ENCODE peak calls at places on chromosome 6, in six cellular contexts. One of them, this sample, is unnamed.

GRCh38 chr6:96520851-96521115 is 823 bp upstream of the UFL1 start:
- DNase-seq in cardiac fibroblast: peak
- DNase-seq in PC-3: no peak
- DNase-seq in stomach: no peak
- DNase-seq in A549: no peak
- DNase-seq in foreskin fibroblast: no peak
- DNase-seq in this sample: no peak

GRCh38 chr6:31815025-31815838 is at the start of the genes HSPA1A and HSPA1L:
- DNase-seq in PC-3: peak
- DNase-seq in A549: peak
- DNase-seq in foreskin fibroblast: peak
- DNase-seq in stomach: peak
- DNase-seq in cardiac fibroblast: peak
- DNase-seq in this sample: peak

GRCh38 chr6:125197795-125198269 is 44.3 kb downstream of the TPD52L1 start:
- DNase-seq in cardiac fibroblast: peak
- DNase-seq in stomach: peak
- DNase-seq in A549: peak
- DNase-seq in PC-3: peak
- DNase-seq in foreskin fibroblast: peak
- DNase-seq in this sample: peak

GRCh38 chr6:161459008-161459407 is 185.1 kb upstream of the AGPAT4 start:
- DNase-seq in stomach: no peak
- DNase-seq in A549: no peak
- DNase-seq in PC-3: no peak
- DNase-seq in cardiac fibroblast: no peak
- DNase-seq in foreskin fibroblast: no peak
- DNase-seq in this sample: no peak

GRCh38 chr6:30719356-30719755 is 796 bp upstream of the TUBB start:
- DNase-seq in cardiac fibroblast: no peak
- DNase-seq in PC-3: no peak
- DNase-seq in stomach: no peak
- DNase-seq in A549: no peak
- DNase-seq in foreskin fibroblast: no peak
- DNase-seq in this sample: no peak

GRCh38 chr6:23175391-23175790 is 606.0 kb downstream of the HDGFL1 start:
- DNase-seq in PC-3: no peak
- DNase-seq in foreskin fibroblast: peak
- DNase-seq in stomach: no peak
- DNase-seq in A549: no peak
- DNase-seq in cardiac fibroblast: peak
- DNase-seq in this sample: peak

GRCh38 chr6:49646130-49646824 is 9.6 kb upstream of the RHAG start:
- DNase-seq in stomach: no peak
- DNase-seq in A549: no peak
- DNase-seq in PC-3: no peak
- DNase-seq in cardiac fibroblast: no peak
- DNase-seq in foreskin fibroblast: no peak
- DNase-seq in this sample: no peak

GRCh38 chr6:44470106-44470446 is 82.6 kb downstream of the CDC5L start:
- DNase-seq in stomach: peak
- DNase-seq in PC-3: no peak
- DNase-seq in cardiac fibroblast: no peak
- DNase-seq in A549: no peak
- DNase-seq in foreskin fibroblast: no peak
- DNase-seq in this sample: no peak

GRCh38 chr6:134903448-134903847 is 46.5 kb downstream of the ALDH8A1 start:
- DNase-seq in PC-3: no peak
- DNase-seq in A549: no peak
- DNase-seq in stomach: no peak
- DNase-seq in foreskin fibroblast: peak
- DNase-seq in cardiac fibroblast: no peak
- DNase-seq in this sample: no peak

GRCh38 chr6:128410584-128410983 is 109.8 kb downstream of the PTPRK start:
- DNase-seq in PC-3: peak
- DNase-seq in foreskin fibroblast: no peak
- DNase-seq in A549: no peak
- DNase-seq in cardiac fibroblast: peak
- DNase-seq in stomach: no peak
- DNase-seq in this sample: no peak

GRCh38 chr6:55913213-55914195 is 38.1 kb upstream of the BMP5 start:
- DNase-seq in PC-3: peak
- DNase-seq in stomach: no peak
- DNase-seq in A549: no peak
- DNase-seq in cardiac fibroblast: peak
- DNase-seq in foreskin fibroblast: peak
- DNase-seq in this sample: peak

GRCh38 chr6:3389390-3390167 is 67.3 kb downstream of the SLC22A23 start:
- DNase-seq in stomach: no peak
- DNase-seq in PC-3: no peak
- DNase-seq in A549: no peak
- DNase-seq in cardiac fibroblast: peak
- DNase-seq in foreskin fibroblast: peak
- DNase-seq in this sample: peak

GRCh38 chr6:35505985-35506384 is 6.7 kb downstream of the TULP1 start:
- DNase-seq in cardiac fibroblast: no peak
- DNase-seq in foreskin fibroblast: no peak
- DNase-seq in A549: no peak
- DNase-seq in stomach: no peak
- DNase-seq in PC-3: no peak
- DNase-seq in this sample: no peak

GRCh38 chr6:41442800-41443501 is 103.2 kb upstream of the FOXP4 start:
- DNase-seq in cardiac fibroblast: no peak
- DNase-seq in A549: no peak
- DNase-seq in foreskin fibroblast: peak
- DNase-seq in stomach: peak
- DNase-seq in PC-3: no peak
- DNase-seq in this sample: no peak

GRCh38 chr6:111711476-111711875 is 105.8 kb upstream of the TRAF3IP2 start:
- DNase-seq in stomach: peak
- DNase-seq in PC-3: no peak
- DNase-seq in cardiac fibroblast: no peak
- DNase-seq in foreskin fibroblast: peak
- DNase-seq in A549: no peak
- DNase-seq in this sample: no peak

GRCh38 chr6:45965787-45966186 is 49.9 kb downstream of the CLIC5 start:
- DNase-seq in cardiac fibroblast: peak
- DNase-seq in stomach: no peak
- DNase-seq in PC-3: peak
- DNase-seq in A549: no peak
- DNase-seq in foreskin fibroblast: peak
- DNase-seq in this sample: peak

GRCh38 chr6:157240059-157240959 is 83.0 kb downstream of the TMEM242 start:
- DNase-seq in stomach: no peak
- DNase-seq in foreskin fibroblast: peak
- DNase-seq in PC-3: peak
- DNase-seq in cardiac fibroblast: peak
- DNase-seq in A549: no peak
- DNase-seq in this sample: peak

GRCh38 chr6:499617-500016 is 108.1 kb downstream of the IRF4 start:
- DNase-seq in foreskin fibroblast: no peak
- DNase-seq in A549: no peak
- DNase-seq in cardiac fibroblast: no peak
- DNase-seq in PC-3: no peak
- DNase-seq in stomach: no peak
- DNase-seq in this sample: no peak

GRCh38 chr6:166949533-166950442 is 6.6 kb downstream of the RNASET2 start:
- DNase-seq in A549: no peak
- DNase-seq in stomach: peak
- DNase-seq in foreskin fibroblast: peak
- DNase-seq in PC-3: peak
- DNase-seq in cardiac fibroblast: no peak
- DNase-seq in this sample: no peak

GRCh38 chr6:119568580-119568979 is 219.0 kb upstream of the MAN1A1 start:
- DNase-seq in PC-3: no peak
- DNase-seq in cardiac fibroblast: no peak
- DNase-seq in A549: no peak
- DNase-seq in stomach: no peak
- DNase-seq in foreskin fibroblast: no peak
- DNase-seq in this sample: no peak

GRCh38 chr6:12679291-12679690 is 37.3 kb upstream of the PHACTR1 start:
- DNase-seq in A549: no peak
- DNase-seq in foreskin fibroblast: no peak
- DNase-seq in cardiac fibroblast: no peak
- DNase-seq in stomach: no peak
- DNase-seq in PC-3: no peak
- DNase-seq in this sample: no peak

GRCh38 chr6:27726620-27727023 is 185.6 kb downstream of the OR2B2 start:
- DNase-seq in foreskin fibroblast: no peak
- DNase-seq in PC-3: peak
- DNase-seq in stomach: no peak
- DNase-seq in cardiac fibroblast: peak
- DNase-seq in A549: peak
- DNase-seq in this sample: peak

GRCh38 chr6:47852727-47853126 is 70.9 kb downstream of the OPN5 start:
- DNase-seq in cardiac fibroblast: no peak
- DNase-seq in foreskin fibroblast: peak
- DNase-seq in stomach: no peak
- DNase-seq in A549: no peak
- DNase-seq in PC-3: peak
- DNase-seq in this sample: peak

GRCh38 chr6:100657678-100658330 is 193.1 kb upstream of the SIM1 start:
- DNase-seq in A549: no peak
- DNase-seq in cardiac fibroblast: peak
- DNase-seq in stomach: no peak
- DNase-seq in PC-3: peak
- DNase-seq in foreskin fibroblast: peak
- DNase-seq in this sample: peak
- TF ChIP-seq CTCF in A549: peak
- TF ChIP-seq CTCF in cardiac fibroblast: peak
- TF ChIP-seq CTCF in stomach: peak
- TF ChIP-seq CTCF in PC-3: peak
- TF ChIP-seq CTCF in foreskin fibroblast: peak
- TF ChIP-seq CTCF in this sample: peak

GRCh38 chr6:4958624-4959023 is 45.2 kb downstream of the RPP40 start:
- DNase-seq in PC-3: no peak
- DNase-seq in foreskin fibroblast: no peak
- DNase-seq in stomach: no peak
- DNase-seq in cardiac fibroblast: no peak
- DNase-seq in A549: no peak
- DNase-seq in this sample: no peak

GRCh38 chr6:4953440-4953839 is 50.4 kb downstream of the RPP40 start:
- DNase-seq in foreskin fibroblast: no peak
- DNase-seq in PC-3: no peak
- DNase-seq in stomach: no peak
- DNase-seq in A549: no peak
- DNase-seq in cardiac fibroblast: no peak
- DNase-seq in this sample: no peak

GRCh38 chr6:4961322-4962168 is 42.3 kb downstream of the RPP40 start:
- DNase-seq in foreskin fibroblast: peak
- DNase-seq in cardiac fibroblast: peak
- DNase-seq in stomach: no peak
- DNase-seq in PC-3: peak
- DNase-seq in A549: no peak
- DNase-seq in this sample: no peak

GRCh38 chr6:4956625-4957024 is 47.2 kb downstream of the RPP40 start:
- DNase-seq in PC-3: no peak
- DNase-seq in stomach: no peak
- DNase-seq in A549: no peak
- DNase-seq in foreskin fibroblast: no peak
- DNase-seq in cardiac fibroblast: no peak
- DNase-seq in this sample: no peak

DNA sequence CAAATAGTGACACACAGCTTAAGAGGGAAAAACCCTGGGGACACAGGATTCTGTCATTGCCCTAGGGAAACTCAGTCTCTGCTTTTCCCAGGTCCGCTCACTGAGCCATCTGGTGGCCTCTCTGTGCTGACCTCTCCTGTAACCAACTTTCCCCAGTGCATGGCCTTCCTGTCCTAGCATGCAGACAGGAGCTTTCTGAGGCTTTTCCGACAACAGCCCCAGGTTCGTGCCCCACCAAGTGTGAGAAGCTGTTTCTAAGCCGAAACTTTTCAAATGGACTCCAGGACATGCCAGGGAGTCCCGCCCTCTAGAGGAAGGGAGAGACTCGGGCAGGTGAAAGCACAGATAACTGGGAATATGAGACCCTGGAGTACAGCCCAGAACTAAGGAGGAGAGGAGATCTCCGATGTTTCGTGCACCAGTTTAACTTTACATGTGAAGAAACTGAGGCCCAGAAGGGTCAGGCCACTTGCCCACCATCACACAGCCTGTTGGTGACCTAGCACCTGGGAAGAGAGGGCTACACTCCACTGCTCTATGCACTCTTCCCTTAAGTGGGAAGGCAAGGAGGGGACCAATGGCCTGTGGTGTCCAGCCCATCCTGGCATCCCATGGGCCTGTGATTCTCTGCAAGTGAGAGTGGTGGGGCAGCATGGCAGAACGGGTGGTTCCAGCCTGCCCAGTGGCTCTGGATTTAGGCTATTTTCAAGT is 46.2 kb downstream of the RPP40 start:
- DNase-seq in cardiac fibroblast: peak
- DNase-seq in A549: no peak
- DNase-seq in stomach: no peak
- DNase-seq in PC-3: peak
- DNase-seq in foreskin fibroblast: peak
- DNase-seq in this sample: peak
- TF ChIP-seq CTCF in cardiac fibroblast: peak
- TF ChIP-seq CTCF in A549: peak
- TF ChIP-seq CTCF in stomach: no peak
- TF ChIP-seq CTCF in PC-3: peak
- TF ChIP-seq CTCF in foreskin fibroblast: peak
- TF ChIP-seq CTCF in this sample: peak

GRCh38 chr6:32983493-32983848 is 15.1 kb downstream of the BRD2 start:
- DNase-seq in PC-3: no peak
- DNase-seq in cardiac fibroblast: no peak
- DNase-seq in A549: no peak
- DNase-seq in stomach: no peak
- DNase-seq in foreskin fibroblast: no peak
- DNase-seq in this sample: no peak
- TF ChIP-seq CTCF in PC-3: no peak
- TF ChIP-seq CTCF in cardiac fibroblast: no peak
- TF ChIP-seq CTCF in A549: no peak
- TF ChIP-seq CTCF in stomach: no peak
- TF ChIP-seq CTCF in foreskin fibroblast: no peak
- TF ChIP-seq CTCF in this sample: no peak

DNA sequence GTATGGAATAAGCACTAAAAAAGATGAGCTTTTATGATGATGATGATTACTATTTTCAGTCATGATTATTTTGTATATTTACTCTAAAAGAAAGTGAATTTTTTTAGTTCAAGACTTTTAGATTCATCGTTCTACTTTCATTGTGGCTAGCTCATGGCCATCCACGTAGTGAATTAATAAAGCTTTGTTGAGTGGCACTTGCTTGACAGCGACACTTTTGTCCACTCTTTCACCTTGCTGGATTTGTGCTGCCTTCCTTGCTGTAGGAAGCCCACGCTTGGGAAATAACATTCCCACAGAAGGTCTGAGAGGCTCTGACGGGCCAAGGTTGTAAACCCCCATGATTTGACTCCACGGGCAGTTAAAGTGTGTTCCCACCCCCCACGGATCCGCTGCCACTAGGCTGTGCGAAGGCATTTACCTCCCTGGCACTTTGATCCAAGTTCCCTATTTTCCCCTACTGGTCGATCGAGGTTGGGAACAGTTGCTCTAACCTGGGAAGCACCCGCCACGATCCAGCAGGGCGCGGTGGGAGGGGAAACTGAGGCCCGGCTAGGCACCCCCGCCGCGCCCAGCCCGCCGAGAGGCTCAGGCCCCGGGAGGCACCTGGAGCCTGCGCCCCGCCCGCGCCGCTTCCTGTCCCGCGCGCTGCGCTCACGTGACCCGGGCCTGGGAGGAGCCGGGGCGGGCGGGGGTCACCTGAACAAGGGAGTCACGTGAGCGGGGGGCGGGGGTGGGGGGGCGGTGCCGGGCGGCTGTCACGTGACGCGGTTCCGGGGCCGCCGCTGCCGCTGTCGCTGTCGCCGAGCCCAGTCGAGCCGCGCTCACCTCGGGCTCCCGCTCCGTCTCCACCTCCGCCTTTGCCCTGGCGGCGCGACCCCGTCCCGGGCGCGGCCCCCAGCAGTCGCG is at the start of gene IGF2R:
- DNase-seq in A549: peak
- DNase-seq in PC-3: peak
- DNase-seq in cardiac fibroblast: peak
- DNase-seq in foreskin fibroblast: peak
- DNase-seq in stomach: peak
- DNase-seq in this sample: peak
- TF ChIP-seq CTCF in A549: no peak
- TF ChIP-seq CTCF in PC-3: no peak
- TF ChIP-seq CTCF in cardiac fibroblast: peak
- TF ChIP-seq CTCF in foreskin fibroblast: peak
- TF ChIP-seq CTCF in stomach: no peak
- TF ChIP-seq CTCF in this sample: peak